ENCODE peak calls at places on chromosome 14, in four cellular contexts. Q is left cardiac atrium; A is activated T-cell treated with anti-CD3 and anti-CD28 coated beads, Interleukin-2, amount 50 U/mL, for 48 hours; U is foreskin fibroblast. B is an unnamed sample.

GRCh38 chr14:36208690-36209278 is 32.3 kb upstream of the PTCSC3 start:
- DNase-seq in Q (no peak), A (no peak), U (no peak), B (no peak)

GRCh38 chr14:59632381-59632780 is 55.8 kb upstream of the CCDC175 start:
- DNase-seq in Q (no peak), A (peak), U (peak), B (no peak)

GRCh38 chr14:89033756-89034155 is 209.3 kb downstream of the TTC8 start:
- DNase-seq in Q (no peak), A (no peak), U (no peak), B (no peak)

GRCh38 chr14:101876539-101876938 is 87.8 kb upstream of the DYNC1H1 start:
- DNase-seq in Q (peak), A (peak), U (peak), B (peak)

GRCh38 chr14:87745507-87746118 is 247.4 kb downstream of the GALC start:
- DNase-seq in Q (no peak), A (no peak), U (peak), B (no peak)

GRCh38 chr14:65303185-65303901 is 109.2 kb upstream of the FUT8 start:
- DNase-seq in Q (no peak), A (peak), U (peak), B (no peak)

GRCh38 chr14:98173291-98173690 is 1098.7 kb downstream of the BCL11B start:
- DNase-seq in Q (peak), A (no peak), U (no peak), B (no peak)

GRCh38 chr14:89186850-89187376 is 230.1 kb downstream of the FOXN3 start:
- DNase-seq in Q (no peak), A (no peak), U (no peak), B (no peak)

GRCh38 chr14:54346257-54346656 is 50.5 kb upstream of the CDKN3 start:
- DNase-seq in Q (no peak), A (no peak), U (no peak), B (no peak)

GRCh38 chr14:20427231-20428009 is 8.5 kb downstream of the KLHL33 start:
- DNase-seq in Q (no peak), A (no peak), U (peak), B (no peak)

GRCh38 chr14:102325791-102326345 is 6.3 kb downstream of the ZNF839 start:
- DNase-seq in Q (no peak), A (no peak), U (no peak), B (no peak)

GRCh38 chr14:51240804-51241380 is 845 bp downstream of the TMX1 start:
- DNase-seq in Q (no peak), A (no peak), U (no peak), B (no peak)

GRCh38 chr14:39381366-39381765 is 50.9 kb downstream of the FBXO33 start:
- DNase-seq in Q (no peak), A (no peak), U (no peak), B (no peak)

GRCh38 chr14:69571879-69572633 is 2.6 kb downstream of the CCDC177 start:
- DNase-seq in Q (peak), A (peak), U (peak), B (no peak)

GRCh38 chr14:96260341-96260821 is 4.4 kb downstream of the BDKRB1 start:
- DNase-seq in Q (no peak), A (no peak), U (peak), B (peak)

GRCh38 chr14:20388159-20388558 is 25.1 kb downstream of the TEP1 start:
- DNase-seq in Q (no peak), A (no peak), U (no peak), B (no peak)

GRCh38 chr14:65184032-65184764 is 81.9 kb upstream of the MAX start:
- DNase-seq in Q (no peak), A (no peak), U (peak), B (no peak)

GRCh38 chr14:22978487-22978837 is 3.9 kb downstream of the AJUBA start:
- DNase-seq in Q (no peak), A (no peak), U (peak), B (no peak)

GRCh38 chr14:29800961-29801360 is 126.7 kb downstream of the PRKD1 start:
- DNase-seq in Q (no peak), A (no peak), U (no peak), B (no peak)

GRCh38 chr14:72613196-72613974 is 280.5 kb downstream of the DPF3 start:
- DNase-seq in Q (peak), A (peak), U (peak), B (peak)

GRCh38 chr14:104116544-104117340 is 21.6 kb upstream of the KIF26A start:
- DNase-seq in Q (peak), A (no peak), U (no peak), B (no peak)

GRCh38 chr14:55124774-55125372 is 4.2 kb upstream of the LGALS3 start:
- DNase-seq in Q (no peak), A (no peak), U (no peak), B (no peak)

GRCh38 chr14:68466491-68466977 is 326.3 kb downstream of the ZFP36L1 start:
- DNase-seq in Q (no peak), A (no peak), U (peak), B (peak)

GRCh38 chr14:79587194-79587593 is 624.1 kb downstream of the DIO2 start:
- DNase-seq in Q (no peak), A (no peak), U (no peak), B (no peak)

B was measured in fibroblast of gingiva.